ENCODE peak calls at places on chromosomes 6 and 20, in seven cellular contexts. One of them, this sample, is unnamed.

GRCh38 chr6:19869464-19869863 is 32.3 kb downstream of the ID4 start:
- DNase-seq in effector memory CD8-positive, alpha-beta T cell: no peak
- DNase-seq in D341Med: no peak
- DNase-seq in GM23248: no peak
- DNase-seq in heart right ventricle: no peak
- DNase-seq in stimulated activated CD8-positive, alpha-beta memory T cell treated with anti-CD3 and anti-CD28 coated beads, Interleukin-15, amount 100 ng/mL, for 1 hour: no peak
- DNase-seq in Calu3: no peak
- DNase-seq in this sample: no peak

GRCh38 chr6:57342148-57342669 is 24.8 kb downstream of the PRIM2 start:
- DNase-seq in effector memory CD8-positive, alpha-beta T cell: no peak
- DNase-seq in D341Med: no peak
- DNase-seq in GM23248: no peak
- DNase-seq in heart right ventricle: no peak
- DNase-seq in stimulated activated CD8-positive, alpha-beta memory T cell treated with anti-CD3 and anti-CD28 coated beads, Interleukin-15, amount 100 ng/mL, for 1 hour: no peak
- DNase-seq in Calu3: no peak
- DNase-seq in this sample: no peak

GRCh38 chr6:89862698-89863097 is 31.6 kb upstream of the GJA10 start:
- DNase-seq in effector memory CD8-positive, alpha-beta T cell: no peak
- DNase-seq in D341Med: no peak
- DNase-seq in GM23248: no peak
- DNase-seq in heart right ventricle: no peak
- DNase-seq in stimulated activated CD8-positive, alpha-beta memory T cell treated with anti-CD3 and anti-CD28 coated beads, Interleukin-15, amount 100 ng/mL, for 1 hour: no peak
- DNase-seq in Calu3: no peak
- DNase-seq in this sample: no peak

GRCh38 chr20:20895537-20895936 is 183.1 kb upstream of the RALGAPA2 start:
- DNase-seq in effector memory CD8-positive, alpha-beta T cell: no peak
- DNase-seq in D341Med: no peak
- DNase-seq in GM23248: no peak
- DNase-seq in heart right ventricle: no peak
- DNase-seq in stimulated activated CD8-positive, alpha-beta memory T cell treated with anti-CD3 and anti-CD28 coated beads, Interleukin-15, amount 100 ng/mL, for 1 hour: no peak
- DNase-seq in Calu3: no peak
- DNase-seq in this sample: no peak

GRCh38 chr6:72930733-72931132 is 294.6 kb downstream of the KHDC1L start:
- DNase-seq in effector memory CD8-positive, alpha-beta T cell: no peak
- DNase-seq in D341Med: peak
- DNase-seq in GM23248: no peak
- DNase-seq in heart right ventricle: no peak
- DNase-seq in stimulated activated CD8-positive, alpha-beta memory T cell treated with anti-CD3 and anti-CD28 coated beads, Interleukin-15, amount 100 ng/mL, for 1 hour: no peak
- DNase-seq in Calu3: no peak
- DNase-seq in this sample: no peak

GRCh38 chr6:158476389-158476788 is 83.5 kb upstream of the TMEM181 start:
- DNase-seq in effector memory CD8-positive, alpha-beta T cell: no peak
- DNase-seq in D341Med: no peak
- DNase-seq in GM23248: no peak
- DNase-seq in heart right ventricle: no peak
- DNase-seq in stimulated activated CD8-positive, alpha-beta memory T cell treated with anti-CD3 and anti-CD28 coated beads, Interleukin-15, amount 100 ng/mL, for 1 hour: no peak
- DNase-seq in Calu3: no peak
- DNase-seq in this sample: no peak

GRCh38 chr6:13700232-13700631 is 11.4 kb downstream of the RANBP9 start:
- DNase-seq in effector memory CD8-positive, alpha-beta T cell: no peak
- DNase-seq in D341Med: no peak
- DNase-seq in GM23248: no peak
- DNase-seq in heart right ventricle: no peak
- DNase-seq in stimulated activated CD8-positive, alpha-beta memory T cell treated with anti-CD3 and anti-CD28 coated beads, Interleukin-15, amount 100 ng/mL, for 1 hour: no peak
- DNase-seq in Calu3: no peak
- DNase-seq in this sample: no peak

GRCh38 chr20:44355503-44356352 is at the start of gene HNF4A:
- DNase-seq in effector memory CD8-positive, alpha-beta T cell: no peak
- DNase-seq in D341Med: no peak
- DNase-seq in GM23248: no peak
- DNase-seq in heart right ventricle: no peak
- DNase-seq in stimulated activated CD8-positive, alpha-beta memory T cell treated with anti-CD3 and anti-CD28 coated beads, Interleukin-15, amount 100 ng/mL, for 1 hour: no peak
- DNase-seq in Calu3: peak
- DNase-seq in this sample: peak

GRCh38 chr20:48831702-48832422 is 4.1 kb upstream of the PREX1 start:
- DNase-seq in effector memory CD8-positive, alpha-beta T cell: no peak
- DNase-seq in D341Med: no peak
- DNase-seq in GM23248: peak
- DNase-seq in heart right ventricle: peak
- DNase-seq in stimulated activated CD8-positive, alpha-beta memory T cell treated with anti-CD3 and anti-CD28 coated beads, Interleukin-15, amount 100 ng/mL, for 1 hour: no peak
- DNase-seq in Calu3: peak
- DNase-seq in this sample: no peak

GRCh38 chr6:37838209-37838921 is 18.8 kb downstream of the ZFAND3 start:
- DNase-seq in effector memory CD8-positive, alpha-beta T cell: no peak
- DNase-seq in D341Med: no peak
- DNase-seq in GM23248: peak
- DNase-seq in heart right ventricle: no peak
- DNase-seq in stimulated activated CD8-positive, alpha-beta memory T cell treated with anti-CD3 and anti-CD28 coated beads, Interleukin-15, amount 100 ng/mL, for 1 hour: no peak
- DNase-seq in Calu3: no peak
- DNase-seq in this sample: no peak

GRCh38 chr20:48681882-48682426 is 145.8 kb downstream of the PREX1 start:
- DNase-seq in effector memory CD8-positive, alpha-beta T cell: no peak
- DNase-seq in D341Med: no peak
- DNase-seq in GM23248: no peak
- DNase-seq in heart right ventricle: no peak
- DNase-seq in stimulated activated CD8-positive, alpha-beta memory T cell treated with anti-CD3 and anti-CD28 coated beads, Interleukin-15, amount 100 ng/mL, for 1 hour: no peak
- DNase-seq in Calu3: no peak
- DNase-seq in this sample: no peak

This sample was measured in HuH-7.